ENCODE peak calls at places on chromosomes 11 and 22, in six cellular contexts. One of them, this sample, is unnamed.

GRCh38 chr22:38352436-38352835 is 35.2 kb upstream of the CSNK1E start:
- DNase-seq in neural progenitor cell: no peak
- DNase-seq in fibroblast of the aortic adventitia: no peak
- DNase-seq in hepatic stellate cell: no peak
- DNase-seq in EH: no peak
- DNase-seq in Kasumi-1: no peak
- DNase-seq in this sample: peak

GRCh38 chr22:20438066-20438677 is 547 bp upstream of the SCARF2 start:
- DNase-seq in neural progenitor cell: peak
- DNase-seq in fibroblast of the aortic adventitia: peak
- DNase-seq in hepatic stellate cell: peak
- DNase-seq in EH: peak
- DNase-seq in Kasumi-1: no peak
- DNase-seq in this sample: peak

GRCh38 chr11:9172394-9172793 is 81.0 kb upstream of the SCUBE2 start:
- DNase-seq in neural progenitor cell: no peak
- DNase-seq in fibroblast of the aortic adventitia: no peak
- DNase-seq in hepatic stellate cell: no peak
- DNase-seq in EH: peak
- DNase-seq in Kasumi-1: no peak
- DNase-seq in this sample: no peak

GRCh38 chr22:31350410-31350863 is 4.3 kb upstream of the PATZ1 start:
- DNase-seq in neural progenitor cell: peak
- DNase-seq in fibroblast of the aortic adventitia: no peak
- DNase-seq in hepatic stellate cell: no peak
- DNase-seq in EH: peak
- DNase-seq in Kasumi-1: no peak
- DNase-seq in this sample: no peak

GRCh38 chr22:19086944-19087343 is 35.3 kb downstream of the DGCR2 start:
- DNase-seq in neural progenitor cell: no peak
- DNase-seq in fibroblast of the aortic adventitia: peak
- DNase-seq in hepatic stellate cell: peak
- DNase-seq in EH: peak
- DNase-seq in Kasumi-1: no peak
- DNase-seq in this sample: no peak

GRCh38 chr22:30262917-30263741 is 3.5 kb downstream of the OSM start:
- DNase-seq in neural progenitor cell: peak
- DNase-seq in fibroblast of the aortic adventitia: peak
- DNase-seq in hepatic stellate cell: peak
- DNase-seq in EH: peak
- DNase-seq in Kasumi-1: peak
- DNase-seq in this sample: peak

GRCh38 chr11:73553266-73553665 is 44.6 kb downstream of the FAM168A start:
- DNase-seq in neural progenitor cell: no peak
- DNase-seq in fibroblast of the aortic adventitia: no peak
- DNase-seq in hepatic stellate cell: no peak
- DNase-seq in EH: peak
- DNase-seq in Kasumi-1: no peak
- DNase-seq in this sample: no peak

GRCh38 chr22:20243545-20244249 is 24.4 kb downstream of the RTN4R start:
- DNase-seq in neural progenitor cell: no peak
- DNase-seq in fibroblast of the aortic adventitia: peak
- DNase-seq in hepatic stellate cell: peak
- DNase-seq in EH: peak
- DNase-seq in Kasumi-1: peak
- DNase-seq in this sample: no peak

GRCh38 chr11:113894421-113894996 is 10.1 kb upstream of the HTR3B start:
- DNase-seq in neural progenitor cell: no peak
- DNase-seq in fibroblast of the aortic adventitia: no peak
- DNase-seq in hepatic stellate cell: no peak
- DNase-seq in EH: no peak
- DNase-seq in Kasumi-1: peak
- DNase-seq in this sample: no peak

GRCh38 chr11:106384429-106384828 is 307.0 kb downstream of the AASDHPPT start:
- DNase-seq in neural progenitor cell: no peak
- DNase-seq in fibroblast of the aortic adventitia: no peak
- DNase-seq in hepatic stellate cell: no peak
- DNase-seq in EH: no peak
- DNase-seq in Kasumi-1: no peak
- DNase-seq in this sample: no peak

GRCh38 chr22:20033045-20033706 is 12.3 kb downstream of the TANGO2 start:
- DNase-seq in neural progenitor cell: no peak
- DNase-seq in fibroblast of the aortic adventitia: peak
- DNase-seq in hepatic stellate cell: no peak
- DNase-seq in EH: no peak
- DNase-seq in Kasumi-1: no peak
- DNase-seq in this sample: no peak

GRCh38 chr11:35914824-35915223 is 29.0 kb upstream of the LDLRAD3 start:
- DNase-seq in neural progenitor cell: no peak
- DNase-seq in fibroblast of the aortic adventitia: no peak
- DNase-seq in hepatic stellate cell: no peak
- DNase-seq in EH: no peak
- DNase-seq in Kasumi-1: no peak
- DNase-seq in this sample: no peak

GRCh38 chr22:45564349-45565030 is 61.8 kb downstream of the FBLN1 start:
- DNase-seq in neural progenitor cell: no peak
- DNase-seq in fibroblast of the aortic adventitia: no peak
- DNase-seq in hepatic stellate cell: peak
- DNase-seq in EH: no peak
- DNase-seq in Kasumi-1: no peak
- DNase-seq in this sample: no peak

GRCh38 chr11:36365937-36366336 is 69.8 kb downstream of the PRR5L start:
- DNase-seq in neural progenitor cell: no peak
- DNase-seq in fibroblast of the aortic adventitia: peak
- DNase-seq in hepatic stellate cell: no peak
- DNase-seq in EH: peak
- DNase-seq in Kasumi-1: peak
- DNase-seq in this sample: no peak

GRCh38 chr11:9030601-9031000 is 26.8 kb upstream of the NRIP3 start:
- DNase-seq in neural progenitor cell: no peak
- DNase-seq in fibroblast of the aortic adventitia: no peak
- DNase-seq in hepatic stellate cell: no peak
- DNase-seq in EH: no peak
- DNase-seq in Kasumi-1: peak
- DNase-seq in this sample: no peak

GRCh38 chr11:78684377-78684776 is 109.7 kb upstream of the NARS2 start:
- DNase-seq in neural progenitor cell: peak
- DNase-seq in fibroblast of the aortic adventitia: no peak
- DNase-seq in hepatic stellate cell: no peak
- DNase-seq in EH: no peak
- DNase-seq in Kasumi-1: no peak
- DNase-seq in this sample: no peak

GRCh38 chr22:23168381-23169031 is 11.8 kb upstream of the BCR start:
- DNase-seq in neural progenitor cell: no peak
- DNase-seq in fibroblast of the aortic adventitia: no peak
- DNase-seq in hepatic stellate cell: no peak
- DNase-seq in EH: no peak
- DNase-seq in Kasumi-1: no peak
- DNase-seq in this sample: no peak

GRCh38 chr11:111026241-111026640 is 219.3 kb upstream of the POU2AF2 start:
- DNase-seq in neural progenitor cell: no peak
- DNase-seq in fibroblast of the aortic adventitia: no peak
- DNase-seq in hepatic stellate cell: no peak
- DNase-seq in EH: no peak
- DNase-seq in Kasumi-1: no peak
- DNase-seq in this sample: no peak

GRCh38 chr11:95379460-95379859 is 148.5 kb upstream of the SESN3 start:
- DNase-seq in neural progenitor cell: no peak
- DNase-seq in fibroblast of the aortic adventitia: no peak
- DNase-seq in hepatic stellate cell: no peak
- DNase-seq in EH: no peak
- DNase-seq in Kasumi-1: no peak
- DNase-seq in this sample: no peak